ENCODE peak calls at places on chromosomes 2 and 18, in six cellular contexts. O is GM12891, A is thyroid gland, B is tibial nerve, C is spleen, W is A549. P is an unnamed sample.

GRCh38 chr2:168116448-168116847 is 130.9 kb downstream of the STK39 start:
- DNase-seq in O (no peak), A (no peak), B (no peak), C (no peak), W (no peak), P (no peak)

GRCh38 chr2:75571730-75572430 is 11.1 kb upstream of the EVA1A start:
- DNase-seq in O (no peak), A (no peak), B (no peak), C (no peak), W (no peak), P (no peak)

GRCh38 chr2:190121971-190122370 is 59.4 kb upstream of the MSTN start:
- DNase-seq in O (peak), A (no peak), B (no peak), C (no peak), W (peak), P (peak)

GRCh38 chr2:64485961-64486360 is 32.0 kb downstream of the LGALSL start:
- DNase-seq in O (no peak), A (peak), B (no peak), C (no peak), W (peak), P (no peak)

GRCh38 chr18:45874501-45875184 is 49.2 kb downstream of the SIGLEC15 start:
- DNase-seq in O (peak), A (no peak), B (no peak), C (no peak), W (no peak), P (peak)

GRCh38 chr18:54127759-54128378 is 96.6 kb downstream of the MBD2 start:
- DNase-seq in O (no peak), A (no peak), B (no peak), C (no peak), W (peak), P (peak)

GRCh38 chr2:104049433-104049832 is 804.5 kb upstream of the POU3F3 start:
- DNase-seq in O (no peak), A (no peak), B (no peak), C (no peak), W (no peak), P (no peak)

GRCh38 chr2:191894681-191895147 is 47.8 kb upstream of the CAVIN2 start:
- DNase-seq in O (no peak), A (no peak), B (no peak), C (no peak), W (peak), P (no peak)

GRCh38 chr2:160836755-160837154 is 323.5 kb upstream of the TANK start:
- DNase-seq in O (no peak), A (no peak), B (no peak), C (no peak), W (peak), P (no peak)

GRCh38 chr2:22616031-22616430 is 768.9 kb upstream of the KLHL29 start:
- DNase-seq in O (no peak), A (no peak), B (no peak), C (no peak), W (no peak), P (no peak)

GRCh38 chr2:25000503-25001328 is 29.0 kb upstream of the DNAJC27 start:
- DNase-seq in O (no peak), A (no peak), B (no peak), C (no peak), W (no peak), P (no peak)

GRCh38 chr2:29920631-29921559 is 491 bp downstream of the ALK start:
- DNase-seq in O (peak), A (peak), B (no peak), C (no peak), W (peak), P (no peak)

GRCh38 chr18:37668971-37669747 is 103.6 kb upstream of the CELF4 start:
- DNase-seq in O (no peak), A (no peak), B (no peak), C (no peak), W (no peak), P (no peak)

GRCh38 chr2:70962211-70962884 is 16.1 kb upstream of the ANKRD53 start:
- DNase-seq in O (no peak), A (no peak), B (no peak), C (no peak), W (no peak), P (no peak)

GRCh38 chr18:57869228-57869627 is 66.1 kb upstream of the ATP8B1 start:
- DNase-seq in O (no peak), A (no peak), B (no peak), C (no peak), W (no peak), P (peak)

GRCh38 chr2:119389615-119390306 is 23.0 kb downstream of the DBI start:
- DNase-seq in O (no peak), A (peak), B (peak), C (no peak), W (no peak), P (no peak)

GRCh38 chr2:126657146-126657635 is 1.2 kb downstream of the GYPC start:
- DNase-seq in O (no peak), A (no peak), B (peak), C (peak), W (no peak), P (peak)

GRCh38 chr2:49240608-49241007 is 86.3 kb upstream of the FSHR start:
- DNase-seq in O (no peak), A (no peak), B (no peak), C (no peak), W (peak), P (no peak)

GRCh38 chr2:192307530-192307929 is 112.8 kb upstream of the TMEFF2 start:
- DNase-seq in O (no peak), A (no peak), B (no peak), C (no peak), W (no peak), P (no peak)

GRCh38 chr2:34738691-34739090 is 1139.6 kb upstream of the FAM98A start:
- DNase-seq in O (no peak), A (no peak), B (no peak), C (no peak), W (no peak), P (no peak)

GRCh38 chr2:222982010-222982908 is 69.7 kb upstream of the KCNE4 start:
- DNase-seq in O (no peak), A (peak), B (peak), C (no peak), W (peak), P (peak)

GRCh38 chr2:128638741-128639477 is 320.2 kb upstream of the HS6ST1 start:
- DNase-seq in O (no peak), A (no peak), B (no peak), C (peak), W (no peak), P (no peak)

GRCh38 chr2:167966937-167967913 is 280.2 kb downstream of the STK39 start:
- DNase-seq in O (no peak), A (no peak), B (no peak), C (no peak), W (no peak), P (no peak)

GRCh38 chr2:215874418-215874817 is 138.9 kb downstream of the MREG start:
- DNase-seq in O (no peak), A (no peak), B (no peak), C (no peak), W (no peak), P (no peak)

GRCh38 chr2:208608436-208608835 is 201.8 kb downstream of the PTH2R start:
- DNase-seq in O (no peak), A (no peak), B (no peak), C (no peak), W (no peak), P (no peak)

GRCh38 chr2:69097148-69097610 is 84.2 kb downstream of the ANTXR1 start:
- DNase-seq in O (no peak), A (peak), B (no peak), C (no peak), W (no peak), P (no peak)

GRCh38 chr2:22329097-22329716 is 1055.8 kb upstream of the KLHL29 start:
- DNase-seq in O (no peak), A (no peak), B (no peak), C (no peak), W (no peak), P (no peak)

GRCh38 chr2:104862061-104862941 is 8.4 kb downstream of the POU3F3 start:
- DNase-seq in O (no peak), A (no peak), B (no peak), C (no peak), W (no peak), P (no peak)

DNA sequence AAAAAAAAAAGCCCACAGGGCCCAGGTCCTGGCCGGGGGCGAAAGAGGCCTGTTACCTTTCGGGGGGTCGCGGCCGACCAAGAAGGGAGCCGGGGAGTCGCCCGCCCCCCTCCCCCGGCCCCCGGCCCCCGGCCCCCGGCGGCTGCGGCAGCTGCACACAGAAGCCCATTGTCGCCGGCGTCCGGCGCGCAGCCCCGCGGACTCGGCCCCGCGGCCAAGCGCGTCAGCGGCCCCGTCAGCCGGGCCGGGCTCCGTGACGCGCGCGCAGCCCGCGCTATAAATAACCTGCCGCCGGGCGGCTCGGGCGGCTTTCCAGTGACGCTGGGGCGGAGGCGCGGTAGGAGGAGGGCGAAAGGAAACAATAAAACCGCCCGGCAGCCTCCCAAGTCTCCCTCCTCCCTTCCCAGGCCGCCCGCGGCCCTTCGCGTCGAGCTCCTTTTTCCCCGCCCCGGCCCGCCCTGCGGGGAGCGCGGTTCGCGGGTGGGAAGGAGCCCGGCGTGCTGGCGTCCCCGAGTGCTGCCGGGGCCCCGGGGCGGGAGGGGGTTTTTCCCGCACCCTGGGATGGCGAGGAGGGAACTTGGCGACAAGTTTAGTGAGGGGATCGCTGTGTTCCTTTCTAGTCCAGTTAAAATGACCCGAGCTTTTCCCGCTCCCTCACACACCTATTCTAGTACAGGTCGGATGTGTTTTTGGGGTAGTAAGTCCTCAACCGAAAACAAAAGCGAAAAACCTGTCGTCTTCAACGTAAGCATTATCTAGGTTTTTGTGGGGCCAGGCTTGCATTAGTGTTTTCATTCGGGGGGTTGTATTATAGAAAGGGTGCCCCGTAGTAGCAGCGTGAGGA is 10.0 kb upstream of the NR4A2 start:
- DNase-seq in O (peak), A (peak), B (peak), C (peak), W (peak), P (peak)
- TF ChIP-seq POLR2A in O (peak), A (peak), B (peak), C (peak), W (peak), P (peak)

GRCh38 chr2:38748857-38749804 is 2.0 kb downstream of the SRSF7 start:
- DNase-seq in O (no peak), A (no peak), B (no peak), C (no peak), W (no peak), P (peak)
- TF ChIP-seq POLR2A in O (peak), A (no peak), B (no peak), C (no peak), W (no peak), P (no peak)

GRCh38 chr2:206163251-206163880 is 3.7 kb downstream of the EEF1B2 start:
- DNase-seq in O (no peak), A (no peak), B (no peak), C (no peak), W (no peak), P (peak)
- TF ChIP-seq POLR2A in O (peak), A (no peak), B (no peak), C (no peak), W (no peak), P (no peak)

GRCh38 chr2:98757904-98758421 is 27.0 kb upstream of the MGAT4A start:
- DNase-seq in O (peak), A (peak), B (peak), C (peak), W (peak), P (no peak)

GRCh38 chr2:98761909-98762308 is 31.0 kb upstream of the MGAT4A start:
- DNase-seq in O (no peak), A (no peak), B (no peak), C (no peak), W (no peak), P (no peak)

GRCh38 chr2:98759827-98760625 is 29.1 kb upstream of the MGAT4A start:
- DNase-seq in O (no peak), A (no peak), B (no peak), C (peak), W (no peak), P (no peak)

GRCh38 chr2:98761267-98761781 is 30.4 kb upstream of the MGAT4A start:
- DNase-seq in O (no peak), A (no peak), B (no peak), C (peak), W (no peak), P (no peak)

GRCh38 chr2:98759338-98759737 is 28.4 kb upstream of the MGAT4A start:
- DNase-seq in O (no peak), A (no peak), B (no peak), C (no peak), W (no peak), P (no peak)
- TF ChIP-seq POLR2A in O (no peak), A (no peak), B (no peak), C (no peak), W (no peak), P (no peak)

GRCh38 chr2:135874966-135875365 is 1.3 kb downstream of the MCM6 start:
- DNase-seq in O (no peak), A (no peak), B (no peak), C (no peak), W (no peak), P (no peak)

GRCh38 chr2:135870571-135870970 is 5.7 kb downstream of the MCM6 start:
- DNase-seq in O (no peak), A (no peak), B (no peak), C (no peak), W (no peak), P (no peak)

GRCh38 chr2:135875491-135876065 is 665 bp downstream of the MCM6 start:
- DNase-seq in O (peak), A (peak), B (peak), C (peak), W (peak), P (peak)

DNA sequence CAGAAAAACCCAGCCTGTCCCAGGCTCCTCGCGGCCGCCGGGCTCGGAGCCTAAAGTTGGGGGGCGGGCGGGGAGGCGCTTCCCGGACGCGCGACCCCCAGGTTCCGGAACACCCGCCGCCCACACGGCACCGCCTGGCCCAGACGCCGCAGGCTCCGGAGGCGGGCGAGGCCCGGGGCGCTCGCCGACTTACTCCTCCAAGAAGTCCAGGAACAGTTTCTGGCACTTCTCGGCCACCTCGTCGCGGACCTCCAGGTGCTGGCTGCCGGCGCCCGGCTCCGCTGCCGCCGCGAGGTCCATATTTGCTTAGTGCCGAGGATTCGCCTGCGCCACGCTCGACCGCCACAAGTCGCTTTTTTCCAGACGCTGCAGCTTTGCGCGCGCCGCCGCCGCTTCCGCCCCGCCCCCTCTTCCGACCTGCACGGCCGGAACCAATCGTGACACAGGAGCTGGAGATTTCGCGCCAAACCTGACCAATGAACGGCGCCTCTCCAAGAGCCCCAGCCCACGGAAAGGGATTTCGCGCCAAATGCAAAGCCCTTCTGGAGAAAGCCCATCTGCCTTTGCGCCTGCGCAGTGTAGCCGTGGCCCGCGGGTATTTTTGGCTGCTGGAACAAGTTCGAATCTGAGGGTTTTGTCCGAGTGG is at the start of gene MCM6:
- DNase-seq in O (peak), A (peak), B (peak), C (peak), W (peak), P (peak)
- TF ChIP-seq POLR2A in O (no peak), A (no peak), B (peak), C (no peak), W (peak), P (peak)

P was measured in erythroblast.